ENCODE peak calls at places on chromosomes 7 and 10, in seven cellular contexts. Q, D, V, W, Z, K and Y are unnamed samples.

GRCh38 chr10:124231188-124232135 is 138.1 kb upstream of the CHST15 start:
- DNase-seq in Q (no peak), D (peak; percentile 61), V (no peak), W (no peak), Z (peak; percentile 44), K (no peak), Y (no peak)

GRCh38 chr10:78634835-78635234 is 433.9 kb upstream of the ZMIZ1 start:
- DNase-seq in Q (peak; percentile 64), D (no peak), V (no peak), W (no peak), Z (no peak), K (no peak), Y (no peak)

GRCh38 chr10:119176166-119176565 is 2.4 kb downstream of the PRDX3 start:
- DNase-seq in Q (no peak), D (no peak), V (no peak), W (no peak), Z (peak; percentile 34), K (no peak), Y (no peak)

GRCh38 chr7:14321947-14322346 is 332.5 kb upstream of the ETV1 start:
- DNase-seq in Q (peak; percentile 1), D (no peak), V (no peak), W (no peak), Z (no peak), K (peak; percentile 85), Y (no peak)

GRCh38 chr10:118792501-118792900 is 37.7 kb upstream of the CACUL1 start:
- DNase-seq in Q (no peak), D (no peak), V (no peak), W (no peak), Z (peak; percentile 71), K (no peak), Y (peak; percentile 54)

GRCh38 chr7:94848531-94848930 is 58.9 kb upstream of the PPP1R9A start:
- DNase-seq in Q (no peak), D (no peak), V (no peak), W (no peak), Z (no peak), K (no peak), Y (no peak)

GRCh38 chr10:113958631-113959382 is 84.9 kb upstream of the ADRB1 start:
- DNase-seq in Q (peak; percentile 85), D (peak; percentile 47), V (peak; percentile 70), W (no peak), Z (peak; percentile 77), K (no peak), Y (peak; percentile 63)

GRCh38 chr10:95499482-95499989 is 61.6 kb downstream of the SORBS1 start:
- DNase-seq in Q (no peak), D (no peak), V (no peak), W (no peak), Z (no peak), K (no peak), Y (no peak)

GRCh38 chr7:108603922-108604684 is 34.4 kb downstream of the DNAJB9 start:
- DNase-seq in Q (no peak), D (no peak), V (no peak), W (no peak), Z (no peak), K (peak; percentile 23), Y (no peak)

GRCh38 chr7:117014099-117014656 is 60.9 kb downstream of the ST7 start:
- DNase-seq in Q (no peak), D (no peak), V (no peak), W (no peak), Z (peak; percentile 38), K (no peak), Y (no peak)

GRCh38 chr7:119842337-119842736 is 430.6 kb upstream of the KCND2 start:
- DNase-seq in Q (no peak), D (no peak), V (no peak), W (no peak), Z (no peak), K (no peak), Y (no peak)